ENCODE peak calls at places on chromosome 9, in seven cellular contexts. Z is fibroblast of villous mesenchyme, Y is neuronal stem cell, X is keratinocyte, K is IMR-90, E is mucosa of descending colon, I is pancreas. F is an unnamed sample.

GRCh38 chr9:81529556-81530193 is 159.7 kb downstream of the TLE1 start:
- DNase-seq in E (no peak), Y (no peak), X (peak; percentile 25), Z (peak; percentile 63), K (peak; percentile 58), I (peak; percentile 49), F (peak; percentile 48)

GRCh38 chr9:30575691-30576090 is 1808.8 kb upstream of the ACO1 start:
- DNase-seq in Y (no peak), I (no peak), X (no peak), Z (no peak), E (no peak), K (no peak), F (no peak)

GRCh38 chr9:113309204-113309813 is 6.1 kb upstream of the RNF183 start:
- DNase-seq in K (peak; percentile 59), X (no peak), E (no peak), I (peak; percentile 38), Z (peak; percentile 63), Y (no peak), F (peak; percentile 76)

GRCh38 chr9:22469928-22470544 is 23.4 kb downstream of the DMRTA1 start:
- DNase-seq in E (no peak), X (no peak), I (peak; percentile 13), K (peak; percentile 13), Y (peak; percentile 57), Z (peak; percentile 31), F (peak; percentile 55)

GRCh38 chr9:21764736-21765245 is 37.6 kb upstream of the MTAP start:
- DNase-seq in Z (peak; percentile 41), Y (no peak), E (no peak), X (no peak), I (no peak), K (no peak), F (no peak)

GRCh38 chr9:110520120-110520701 is 59.3 kb downstream of the SVEP1 start:
- DNase-seq in E (no peak), K (peak; percentile 57), I (no peak), Z (peak; percentile 92), X (no peak), Y (no peak), F (peak; percentile 68)

GRCh38 chr9:4760122-4760521 is 19.1 kb upstream of the AK3 start:
- DNase-seq in K (no peak), Z (no peak), X (no peak), E (no peak), Y (no peak), I (no peak), F (no peak)

GRCh38 chr9:81815781-81816180 is 112.4 kb upstream of the SPATA31D4 start:
- DNase-seq in Y (no peak), K (no peak), I (no peak), E (no peak), X (no peak), Z (no peak), F (no peak)

GRCh38 chr9:112104901-112105300 is 70.2 kb downstream of the SUSD1 start:
- DNase-seq in E (no peak), K (no peak), X (no peak), Y (no peak), I (no peak), Z (no peak), F (no peak)

GRCh38 chr9:121105531-121105930 is 30.8 kb downstream of the CNTRL start:
- DNase-seq in I (no peak), X (no peak), E (no peak), Y (no peak), Z (no peak), K (no peak), F (no peak)

GRCh38 chr9:99011161-99011709 is 67.5 kb downstream of the COL15A1 start:
- DNase-seq in K (peak; percentile 48), I (no peak), Z (peak; percentile 41), X (no peak), Y (peak; percentile 42), E (no peak), F (peak; percentile 30)

GRCh38 chr9:37031902-37032301 is 2.2 kb downstream of the PAX5 start:
- DNase-seq in Z (no peak), Y (no peak), I (no peak), E (no peak), K (no peak), X (no peak), F (no peak)

GRCh38 chr9:91884746-91885687 is 65.0 kb downstream of the ROR2 start:
- DNase-seq in E (no peak), Z (peak; percentile 93), I (no peak), X (no peak), Y (peak; percentile 81), K (peak; percentile 55), F (peak; percentile 65)

DNA sequence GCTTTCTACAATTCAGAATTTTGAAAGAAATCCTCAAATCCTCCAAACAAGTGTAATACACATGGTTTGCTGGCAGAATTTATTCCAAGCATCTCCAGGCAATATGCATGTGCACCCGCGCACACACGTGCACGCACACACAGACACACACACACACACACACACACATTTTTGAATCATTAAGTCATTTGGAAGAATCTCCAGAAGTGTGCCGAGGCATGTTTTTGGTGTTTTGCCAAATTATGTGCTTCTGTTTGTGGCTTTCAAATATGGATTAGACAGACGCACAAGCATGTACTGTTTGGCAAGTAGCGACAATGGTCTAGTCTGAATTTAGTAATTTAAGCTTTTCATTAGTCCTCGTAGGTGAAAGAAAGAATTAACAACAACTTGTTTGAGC is 36.7 kb downstream of the NFIB start:
- DNase-seq in K (peak; percentile 75), Z (peak; percentile 52), X (peak; percentile 90), I (peak; percentile 32), E (no peak), Y (no peak), F (peak; percentile 86)
- H3K4me3 ChIP-seq in K (no peak overlapping the region), Z (no peak overlapping the region), X (no peak overlapping the region), I (no peak overlapping the region), E (no peak overlapping the region), Y (no peak overlapping the region), F (no peak overlapping the region)

GRCh38 chr9:129011170-129011569 is 17.0 kb downstream of the SH3GLB2 start:
- DNase-seq in E (no peak), I (no peak), K (no peak), Y (no peak), X (no peak), Z (no peak), F (no peak)
- H3K4me3 ChIP-seq in E (no peak overlapping the region), I (no peak overlapping the region), K (no peak overlapping the region), Y (no peak overlapping the region), X (no peak overlapping the region), Z (no peak overlapping the region), F (no peak overlapping the region)

DNA sequence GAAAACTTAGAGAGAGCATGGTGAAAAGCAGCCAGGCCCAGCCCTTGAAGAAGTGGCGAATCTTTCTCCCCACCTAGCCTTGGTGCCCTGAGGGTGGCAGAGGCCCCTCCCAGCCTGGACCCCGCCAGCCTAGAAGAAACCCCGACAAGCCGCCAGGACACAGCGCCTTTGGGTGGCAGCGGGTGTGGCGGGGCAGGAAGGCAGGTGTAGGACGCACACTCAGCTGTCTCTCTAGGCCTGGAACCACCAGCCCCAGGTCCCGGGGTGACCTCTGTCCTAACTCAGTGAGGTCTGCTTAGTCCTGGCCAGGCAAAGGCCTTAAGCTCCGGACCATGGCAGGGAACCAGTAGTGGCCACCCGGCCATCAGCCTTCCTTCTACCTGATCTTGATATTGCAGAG is 178.3 kb downstream of the BARX1 start:
- DNase-seq in Z (no peak), K (no peak), Y (no peak), E (no peak), X (no peak), I (no peak), F (no peak)
- H3K4me3 ChIP-seq in Z (no peak overlapping the region), K (no peak overlapping the region), Y (no peak overlapping the region), E (no peak overlapping the region), X (no peak overlapping the region), I (no peak overlapping the region), F (no peak overlapping the region)

GRCh38 chr9:132743886-132744544 is 73.8 kb downstream of the GTF3C4 start:
- DNase-seq in E (no peak), I (no peak), Y (peak; percentile 33), K (no peak), Z (no peak), X (no peak), F (no peak)
- H3K4me3 ChIP-seq in E (no peak overlapping the region), I (no peak overlapping the region), Y (no peak overlapping the region), K (no peak overlapping the region), Z (no peak overlapping the region), X (no peak overlapping the region), F (no peak overlapping the region)

GRCh38 chr9:122268041-122268814 is 3.5 kb downstream of the MRRF start:
- DNase-seq in K (no peak), Y (no peak), E (no peak), X (no peak), Z (no peak), I (no peak), F (no peak)
- H3K4me3 ChIP-seq in K (no peak overlapping the region), Y (no peak overlapping the region), E (no peak overlapping the region), X (no peak overlapping the region), Z (no peak overlapping the region), I (no peak overlapping the region), F (no peak overlapping the region)

GRCh38 chr9:136995370-136995769 is 998 bp downstream of the CLIC3 start:
- DNase-seq in K (no peak), Y (no peak), E (no peak), X (no peak), Z (no peak), I (no peak), F (no peak)

GRCh38 chr9:136995772-136996308 is 528 bp downstream of the CLIC3 start:
- DNase-seq in Z (peak; percentile 24), Y (no peak), I (no peak), E (peak; percentile 54), K (peak; percentile 6), X (no peak), F (no peak)

GRCh38 chr9:136997830-136998234 is 1.5 kb upstream of the CLIC3 start:
- DNase-seq in I (no peak), E (peak; percentile 58), Z (no peak), X (no peak), Y (no peak), K (no peak), F (peak; percentile 77)

GRCh38 chr9:136997355-136997754 is 987 bp upstream of the CLIC3 start:
- DNase-seq in E (no peak), K (no peak), I (no peak), X (no peak), Z (no peak), Y (no peak), F (no peak)

GRCh38 chr9:136996361-136997281 is at the start of gene CLIC3:
- DNase-seq in I (no peak), E (peak; percentile 84), Z (peak; percentile 47), Y (no peak), X (no peak), K (no peak), F (no peak)
- H3K4me3 ChIP-seq in I (no peak within 1 kb of the TSS), E (no peak within 1 kb of the TSS), Z (peak within 1 kb of the TSS; percentile 51), Y (no peak within 1 kb of the TSS), X (peak within 1 kb of the TSS; percentile 36), K (no peak within 1 kb of the TSS), F (peak within 1 kb of the TSS; percentile 8)

DNA sequence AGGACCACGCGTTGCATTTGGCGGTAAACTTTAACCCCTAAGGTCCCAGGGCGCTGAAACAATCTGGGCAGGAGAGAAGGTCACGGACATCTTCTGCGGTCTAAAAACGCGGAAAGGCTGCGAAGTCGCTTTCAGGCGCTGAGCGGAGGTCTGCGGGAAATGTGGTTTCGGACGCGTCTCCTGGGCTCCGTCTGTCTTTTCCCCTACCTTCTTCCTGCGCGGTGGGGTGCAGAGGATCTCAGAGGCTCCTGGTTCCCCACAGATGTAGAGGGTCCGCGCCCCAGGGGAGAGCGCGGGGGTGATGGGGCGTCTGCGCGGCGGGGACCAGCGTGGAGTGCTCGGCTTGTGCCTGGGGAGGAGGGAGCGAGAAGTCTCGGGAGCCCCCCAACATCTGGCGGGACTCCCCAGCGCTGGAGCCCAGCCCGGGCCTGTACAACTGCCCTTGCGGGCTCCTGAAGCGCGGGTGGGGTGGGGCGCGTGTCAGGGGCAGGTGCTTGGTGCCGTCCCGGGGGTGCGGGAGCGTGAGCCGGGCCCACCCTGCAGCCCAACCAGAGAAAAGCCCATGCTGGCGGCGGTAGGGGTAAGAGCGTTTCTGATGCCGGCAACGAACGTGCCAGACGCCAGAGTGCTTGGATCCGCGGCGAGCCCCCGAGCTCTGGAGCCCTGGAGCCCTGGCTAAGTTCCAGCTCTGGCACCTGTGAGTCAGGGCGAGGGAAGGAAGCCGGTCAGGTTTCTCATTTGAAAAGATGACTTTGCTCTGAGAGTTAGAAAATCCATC is 58.2 kb downstream of the ZNF510 start:
- DNase-seq in I (peak; percentile 48), Y (no peak), Z (no peak), K (no peak), X (no peak), E (peak; percentile 28), F (no peak)
- H3K4me3 ChIP-seq in I (peak overlapping the region; percentile 18), Y (no peak overlapping the region), Z (no peak overlapping the region), K (no peak overlapping the region), X (no peak overlapping the region), E (no peak overlapping the region), F (no peak overlapping the region)

F was measured in choroid plexus epithelial cell.